ENCODE peak calls at places on chromosome 14, in seven cellular contexts. X, M, V, W, A, J and C are unnamed samples.

GRCh38 chr14:89813485-89814080 is 140.9 kb downstream of the EFCAB11 start:
- DNase-seq in X (no peak), M (no peak), V (peak), W (no peak), A (no peak), J (no peak), C (no peak)

GRCh38 chr14:100110801-100111200 is 45.6 kb downstream of the EVL start:
- DNase-seq in X (no peak), M (no peak), V (no peak), W (no peak), A (no peak), J (no peak), C (no peak)

GRCh38 chr14:63276492-63277342 is 42.0 kb downstream of the GPHB5 start:
- DNase-seq in X (no peak), M (no peak), V (peak), W (no peak), A (no peak), J (no peak), C (no peak)

GRCh38 chr14:57865450-57866198 is at the start of gene SLC35F4:
- DNase-seq in X (peak), M (no peak), V (no peak), W (no peak), A (no peak), J (no peak), C (no peak)

GRCh38 chr14:67987596-67987995 is 168.0 kb downstream of the RAD51B start:
- DNase-seq in X (no peak), M (no peak), V (peak), W (no peak), A (peak), J (no peak), C (no peak)

GRCh38 chr14:90815817-90816662 is at the start of gene TTC7B:
- DNase-seq in X (peak), M (peak), V (no peak), W (peak), A (no peak), J (no peak), C (no peak)

GRCh38 chr14:99722741-99723140 is 38.6 kb downstream of the CYP46A1 start:
- DNase-seq in X (no peak), M (peak), V (no peak), W (no peak), A (no peak), J (peak), C (no peak)

GRCh38 chr14:91271639-91272038 is 27.1 kb upstream of the GPR68 start:
- DNase-seq in X (no peak), M (no peak), V (no peak), W (no peak), A (no peak), J (no peak), C (peak)

GRCh38 chr14:104342435-104343293 is 204.3 kb downstream of the KIF26A start:
- DNase-seq in X (peak), M (no peak), V (no peak), W (no peak), A (no peak), J (no peak), C (no peak)

GRCh38 chr14:88140874-88141273 is 135.9 kb downstream of the GPR65 start:
- DNase-seq in X (no peak), M (no peak), V (no peak), W (no peak), A (no peak), J (no peak), C (no peak)

GRCh38 chr14:72863216-72864006 is 30.5 kb downstream of the DPF3 start:
- DNase-seq in X (no peak), M (no peak), V (no peak), W (no peak), A (no peak), J (no peak), C (no peak)

GRCh38 chr14:39175445-39176262 is 600 bp downstream of the PNN start:
- DNase-seq in X (no peak), M (peak), V (no peak), W (peak), A (peak), J (no peak), C (peak)

GRCh38 chr14:92532490-92533163 is 19.0 kb downstream of the RIN3 start:
- DNase-seq in X (no peak), M (peak), V (no peak), W (no peak), A (no peak), J (no peak), C (no peak)

GRCh38 chr14:51157012-51157411 is 62.1 kb upstream of the TRIM9 start:
- DNase-seq in X (no peak), M (no peak), V (no peak), W (no peak), A (no peak), J (no peak), C (no peak)

GRCh38 chr14:100729982-100730381 is 3.3 kb downstream of the DLK1 start:
- DNase-seq in X (no peak), M (no peak), V (no peak), W (no peak), A (no peak), J (no peak), C (no peak)

GRCh38 chr14:68501171-68501570 is 291.7 kb downstream of the ZFP36L1 start:
- DNase-seq in X (no peak), M (no peak), V (no peak), W (no peak), A (no peak), J (no peak), C (no peak)

GRCh38 chr14:58166005-58166983 is 14.3 kb upstream of the ARMH4 start:
- DNase-seq in X (peak), M (peak), V (peak), W (peak), A (peak), J (peak), C (peak)

GRCh38 chr14:103339561-103339960 is 5.5 kb downstream of the EIF5 start:
- DNase-seq in X (no peak), M (no peak), V (no peak), W (no peak), A (no peak), J (no peak), C (no peak)

GRCh38 chr14:93094121-93094918 is 21.4 kb downstream of the ITPK1 start:
- DNase-seq in X (no peak), M (no peak), V (no peak), W (no peak), A (no peak), J (no peak), C (no peak)